ENCODE peak calls at places on chromosomes 13 and 19, in ten cellular contexts. One of them, this sample, is unnamed.

GRCh38 chr19:28718909-28719308 is 494.0 kb downstream of the UQCRFS1 start:
- DNase-seq in effector memory CD4-positive, alpha-beta T cell: no peak
- DNase-seq in dorsolateral prefrontal cortex: no peak
- DNase-seq in kidney: no peak
- DNase-seq in heart left ventricle: no peak
- DNase-seq in fibroblast of mammary gland: no peak
- DNase-seq in GM23338: no peak
- DNase-seq in heart right ventricle: no peak
- DNase-seq in AG04450: no peak
- DNase-seq in BJ: no peak
- DNase-seq in this sample: no peak

GRCh38 chr19:12985049-12985776 is 10.1 kb upstream of the NFIX start:
- DNase-seq in fibroblast of mammary gland: peak
- DNase-seq in heart right ventricle: peak
- DNase-seq in AG04450: no peak
- DNase-seq in BJ: no peak
- DNase-seq in dorsolateral prefrontal cortex: peak
- DNase-seq in kidney: peak
- DNase-seq in GM23338: no peak
- DNase-seq in heart left ventricle: peak
- DNase-seq in effector memory CD4-positive, alpha-beta T cell: no peak
- DNase-seq in this sample: no peak

GRCh38 chr13:73596382-73596781 is 537.6 kb downstream of the KLF5 start:
- DNase-seq in kidney: no peak
- DNase-seq in fibroblast of mammary gland: no peak
- DNase-seq in heart left ventricle: no peak
- DNase-seq in GM23338: no peak
- DNase-seq in effector memory CD4-positive, alpha-beta T cell: no peak
- DNase-seq in heart right ventricle: no peak
- DNase-seq in AG04450: no peak
- DNase-seq in dorsolateral prefrontal cortex: no peak
- DNase-seq in BJ: no peak
- DNase-seq in this sample: no peak

GRCh38 chr19:16013181-16013850 is 63.0 kb upstream of the TPM4 start:
- DNase-seq in BJ: no peak
- DNase-seq in effector memory CD4-positive, alpha-beta T cell: no peak
- DNase-seq in heart left ventricle: no peak
- DNase-seq in GM23338: no peak
- DNase-seq in fibroblast of mammary gland: no peak
- DNase-seq in heart right ventricle: no peak
- DNase-seq in dorsolateral prefrontal cortex: no peak
- DNase-seq in AG04450: no peak
- DNase-seq in kidney: no peak
- DNase-seq in this sample: no peak

GRCh38 chr13:84776578-84776977 is 894.3 kb upstream of the SLITRK1 start:
- DNase-seq in heart right ventricle: no peak
- DNase-seq in BJ: no peak
- DNase-seq in GM23338: no peak
- DNase-seq in kidney: no peak
- DNase-seq in effector memory CD4-positive, alpha-beta T cell: no peak
- DNase-seq in heart left ventricle: no peak
- DNase-seq in AG04450: no peak
- DNase-seq in dorsolateral prefrontal cortex: no peak
- DNase-seq in fibroblast of mammary gland: no peak
- DNase-seq in this sample: no peak

GRCh38 chr19:13905634-13906524 is at the start of the genes BRME1 and CC2D1A:
- DNase-seq in heart right ventricle: peak
- DNase-seq in BJ: no peak
- DNase-seq in fibroblast of mammary gland: peak
- DNase-seq in dorsolateral prefrontal cortex: peak
- DNase-seq in heart left ventricle: peak
- DNase-seq in GM23338: peak
- DNase-seq in kidney: peak
- DNase-seq in effector memory CD4-positive, alpha-beta T cell: peak
- DNase-seq in AG04450: peak
- DNase-seq in this sample: peak

GRCh38 chr19:54459282-54460229 is 4.0 kb downstream of the LENG9 start:
- DNase-seq in dorsolateral prefrontal cortex: no peak
- DNase-seq in GM23338: no peak
- DNase-seq in heart right ventricle: no peak
- DNase-seq in effector memory CD4-positive, alpha-beta T cell: no peak
- DNase-seq in BJ: no peak
- DNase-seq in kidney: peak
- DNase-seq in heart left ventricle: no peak
- DNase-seq in AG04450: no peak
- DNase-seq in fibroblast of mammary gland: no peak
- DNase-seq in this sample: no peak

GRCh38 chr13:87889241-87889640 is 218.1 kb downstream of the SLITRK5 start:
- DNase-seq in AG04450: no peak
- DNase-seq in fibroblast of mammary gland: no peak
- DNase-seq in heart right ventricle: no peak
- DNase-seq in kidney: no peak
- DNase-seq in effector memory CD4-positive, alpha-beta T cell: no peak
- DNase-seq in BJ: no peak
- DNase-seq in heart left ventricle: no peak
- DNase-seq in dorsolateral prefrontal cortex: no peak
- DNase-seq in GM23338: no peak
- DNase-seq in this sample: no peak

GRCh38 chr19:15722956-15723355 is 4.9 kb upstream of the OR10H2 start:
- DNase-seq in AG04450: no peak
- DNase-seq in BJ: no peak
- DNase-seq in heart right ventricle: no peak
- DNase-seq in effector memory CD4-positive, alpha-beta T cell: no peak
- DNase-seq in fibroblast of mammary gland: no peak
- DNase-seq in kidney: no peak
- DNase-seq in GM23338: no peak
- DNase-seq in heart left ventricle: no peak
- DNase-seq in dorsolateral prefrontal cortex: no peak
- DNase-seq in this sample: no peak

GRCh38 chr13:111005808-111006494 is 91.1 kb upstream of the ANKRD10 start:
- DNase-seq in GM23338: no peak
- DNase-seq in effector memory CD4-positive, alpha-beta T cell: no peak
- DNase-seq in heart right ventricle: peak
- DNase-seq in AG04450: no peak
- DNase-seq in heart left ventricle: peak
- DNase-seq in fibroblast of mammary gland: peak
- DNase-seq in dorsolateral prefrontal cortex: no peak
- DNase-seq in kidney: peak
- DNase-seq in BJ: no peak
- DNase-seq in this sample: peak

GRCh38 chr19:28705008-28705407 is 507.9 kb downstream of the UQCRFS1 start:
- DNase-seq in dorsolateral prefrontal cortex: no peak
- DNase-seq in fibroblast of mammary gland: peak
- DNase-seq in BJ: no peak
- DNase-seq in heart right ventricle: no peak
- DNase-seq in kidney: no peak
- DNase-seq in effector memory CD4-positive, alpha-beta T cell: no peak
- DNase-seq in GM23338: peak
- DNase-seq in AG04450: peak
- DNase-seq in heart left ventricle: no peak
- DNase-seq in this sample: peak

GRCh38 chr19:29660835-29661234 is 4.4 kb upstream of the PLEKHF1 start:
- DNase-seq in heart left ventricle: no peak
- DNase-seq in heart right ventricle: no peak
- DNase-seq in dorsolateral prefrontal cortex: no peak
- DNase-seq in AG04450: no peak
- DNase-seq in GM23338: no peak
- DNase-seq in BJ: no peak
- DNase-seq in effector memory CD4-positive, alpha-beta T cell: no peak
- DNase-seq in kidney: no peak
- DNase-seq in fibroblast of mammary gland: peak
- DNase-seq in this sample: no peak

GRCh38 chr19:31378404-31378803 is 29.2 kb upstream of the TSHZ3 start:
- DNase-seq in GM23338: no peak
- DNase-seq in fibroblast of mammary gland: peak
- DNase-seq in heart left ventricle: no peak
- DNase-seq in kidney: no peak
- DNase-seq in AG04450: peak
- DNase-seq in heart right ventricle: no peak
- DNase-seq in effector memory CD4-positive, alpha-beta T cell: no peak
- DNase-seq in BJ: peak
- DNase-seq in dorsolateral prefrontal cortex: no peak
- DNase-seq in this sample: peak

GRCh38 chr13:100108913-100109507 is 20.1 kb downstream of the PCCA start:
- DNase-seq in heart right ventricle: no peak
- DNase-seq in fibroblast of mammary gland: no peak
- DNase-seq in kidney: no peak
- DNase-seq in GM23338: no peak
- DNase-seq in dorsolateral prefrontal cortex: no peak
- DNase-seq in AG04450: no peak
- DNase-seq in heart left ventricle: no peak
- DNase-seq in effector memory CD4-positive, alpha-beta T cell: no peak
- DNase-seq in BJ: no peak
- DNase-seq in this sample: no peak

GRCh38 chr13:44050450-44051063 is 170.9 kb downstream of the LACC1 start:
- DNase-seq in effector memory CD4-positive, alpha-beta T cell: no peak
- DNase-seq in kidney: no peak
- DNase-seq in heart right ventricle: no peak
- DNase-seq in fibroblast of mammary gland: peak
- DNase-seq in BJ: no peak
- DNase-seq in AG04450: no peak
- DNase-seq in dorsolateral prefrontal cortex: peak
- DNase-seq in GM23338: peak
- DNase-seq in heart left ventricle: no peak
- DNase-seq in this sample: no peak

GRCh38 chr13:49292742-49293498 is 45.2 kb downstream of the CDADC1 start:
- DNase-seq in heart right ventricle: peak
- DNase-seq in AG04450: peak
- DNase-seq in BJ: no peak
- DNase-seq in GM23338: no peak
- DNase-seq in kidney: no peak
- DNase-seq in dorsolateral prefrontal cortex: peak
- DNase-seq in heart left ventricle: peak
- DNase-seq in fibroblast of mammary gland: peak
- DNase-seq in effector memory CD4-positive, alpha-beta T cell: no peak
- DNase-seq in this sample: peak

GRCh38 chr19:47339196-47339880 is 7.4 kb downstream of the C5AR2 start:
- DNase-seq in GM23338: no peak
- DNase-seq in heart left ventricle: no peak
- DNase-seq in BJ: no peak
- DNase-seq in heart right ventricle: no peak
- DNase-seq in effector memory CD4-positive, alpha-beta T cell: no peak
- DNase-seq in AG04450: no peak
- DNase-seq in fibroblast of mammary gland: no peak
- DNase-seq in dorsolateral prefrontal cortex: no peak
- DNase-seq in kidney: no peak
- DNase-seq in this sample: no peak
- H3K4me3 ChIP-seq in GM23338: no peak
- H3K4me3 ChIP-seq in heart left ventricle: no peak
- H3K4me3 ChIP-seq in BJ: no peak
- H3K4me3 ChIP-seq in heart right ventricle: no peak
- H3K4me3 ChIP-seq in effector memory CD4-positive, alpha-beta T cell: no peak
- H3K4me3 ChIP-seq in AG04450: no peak
- H3K4me3 ChIP-seq in fibroblast of mammary gland: no peak
- H3K4me3 ChIP-seq in dorsolateral prefrontal cortex: no peak
- H3K4me3 ChIP-seq in kidney: no peak
- H3K4me3 ChIP-seq in this sample: no peak

DNA sequence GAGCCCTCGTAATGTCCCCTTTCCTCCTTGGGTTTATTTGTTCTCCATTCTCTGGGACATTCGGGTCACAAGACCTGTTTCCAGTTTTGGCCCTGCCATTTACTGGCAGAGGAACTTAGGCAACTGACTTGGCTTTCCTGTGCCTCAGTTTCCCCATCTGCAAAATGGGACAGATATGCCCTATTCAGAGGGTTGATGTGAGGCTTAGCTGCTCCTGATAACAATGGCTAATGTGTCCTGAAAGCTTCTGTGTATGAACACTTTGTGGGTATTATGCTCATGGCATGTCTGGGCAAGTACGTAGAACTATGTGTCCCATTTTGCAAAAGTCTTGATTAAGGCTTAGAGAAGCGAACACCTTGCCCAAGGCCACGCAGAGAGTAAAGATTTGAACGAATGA is 1.0 kb downstream of the ZNF524 start:
- DNase-seq in GM23338: no peak
- DNase-seq in kidney: no peak
- DNase-seq in heart left ventricle: no peak
- DNase-seq in AG04450: no peak
- DNase-seq in BJ: no peak
- DNase-seq in heart right ventricle: no peak
- DNase-seq in fibroblast of mammary gland: no peak
- DNase-seq in dorsolateral prefrontal cortex: no peak
- DNase-seq in effector memory CD4-positive, alpha-beta T cell: no peak
- DNase-seq in this sample: no peak
- H3K4me3 ChIP-seq in GM23338: peak
- H3K4me3 ChIP-seq in kidney: peak
- H3K4me3 ChIP-seq in heart left ventricle: peak
- H3K4me3 ChIP-seq in AG04450: peak
- H3K4me3 ChIP-seq in BJ: peak
- H3K4me3 ChIP-seq in heart right ventricle: peak
- H3K4me3 ChIP-seq in fibroblast of mammary gland: peak
- H3K4me3 ChIP-seq in dorsolateral prefrontal cortex: peak
- H3K4me3 ChIP-seq in effector memory CD4-positive, alpha-beta T cell: peak
- H3K4me3 ChIP-seq in this sample: peak

DNA sequence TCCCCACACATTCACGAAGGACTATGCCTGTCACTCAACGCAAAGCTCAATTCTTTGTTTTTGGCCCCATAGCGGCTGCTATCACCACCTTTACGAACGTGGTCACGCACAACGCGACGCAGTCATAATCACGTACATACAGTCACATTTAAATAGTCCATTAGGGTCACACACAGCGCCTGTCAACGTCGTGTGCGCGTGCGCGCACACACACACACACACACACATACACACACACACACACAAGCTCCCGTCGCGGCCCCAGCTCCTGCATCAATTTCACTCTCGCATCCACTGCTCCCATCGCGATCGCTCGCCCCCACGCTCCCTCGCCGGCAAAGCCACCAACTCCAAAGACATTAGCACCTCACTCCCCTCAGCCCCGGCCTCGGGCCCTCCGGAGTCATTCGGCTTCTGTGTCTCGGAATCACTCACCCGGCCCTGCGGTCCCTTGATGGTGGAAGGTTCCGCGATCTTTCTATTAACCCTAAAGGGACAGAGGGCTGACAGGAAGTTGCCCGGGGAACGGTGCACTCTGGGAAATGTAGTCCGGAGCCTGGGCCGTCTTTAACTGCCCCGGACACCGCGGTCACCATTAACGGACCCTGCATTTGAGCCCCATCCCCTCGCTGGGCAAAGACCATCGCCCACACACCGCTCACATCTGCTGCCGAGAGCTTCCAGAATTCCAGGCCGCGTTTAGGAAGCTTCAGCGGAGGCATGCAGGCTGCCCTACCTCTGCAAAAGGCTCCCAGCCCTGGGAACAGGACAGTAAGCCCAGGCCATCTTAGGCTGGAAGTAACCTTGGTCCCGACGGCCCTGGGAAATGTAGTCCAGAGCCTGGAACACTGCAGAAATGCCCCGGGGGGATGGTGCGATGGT is at the start of gene ZNF790:
- DNase-seq in fibroblast of mammary gland: peak
- DNase-seq in AG04450: peak
- DNase-seq in dorsolateral prefrontal cortex: peak
- DNase-seq in GM23338: peak
- DNase-seq in heart left ventricle: peak
- DNase-seq in heart right ventricle: peak
- DNase-seq in effector memory CD4-positive, alpha-beta T cell: peak
- DNase-seq in kidney: peak
- DNase-seq in BJ: peak
- DNase-seq in this sample: peak
- H3K4me3 ChIP-seq in fibroblast of mammary gland: peak
- H3K4me3 ChIP-seq in AG04450: peak
- H3K4me3 ChIP-seq in dorsolateral prefrontal cortex: peak
- H3K4me3 ChIP-seq in GM23338: peak
- H3K4me3 ChIP-seq in heart left ventricle: peak
- H3K4me3 ChIP-seq in heart right ventricle: peak
- H3K4me3 ChIP-seq in effector memory CD4-positive, alpha-beta T cell: peak
- H3K4me3 ChIP-seq in kidney: peak
- H3K4me3 ChIP-seq in BJ: peak
- H3K4me3 ChIP-seq in this sample: peak

GRCh38 chr19:408441-409005 is 424 bp downstream of the C2CD4C start:
- DNase-seq in dorsolateral prefrontal cortex: no peak
- DNase-seq in kidney: peak
- DNase-seq in GM23338: no peak
- DNase-seq in fibroblast of mammary gland: no peak
- DNase-seq in heart left ventricle: peak
- DNase-seq in BJ: no peak
- DNase-seq in heart right ventricle: no peak
- DNase-seq in effector memory CD4-positive, alpha-beta T cell: no peak
- DNase-seq in AG04450: no peak
- DNase-seq in this sample: no peak
- H3K4me3 ChIP-seq in dorsolateral prefrontal cortex: peak
- H3K4me3 ChIP-seq in kidney: no peak
- H3K4me3 ChIP-seq in GM23338: peak
- H3K4me3 ChIP-seq in fibroblast of mammary gland: no peak
- H3K4me3 ChIP-seq in heart left ventricle: peak
- H3K4me3 ChIP-seq in BJ: peak
- H3K4me3 ChIP-seq in heart right ventricle: peak
- H3K4me3 ChIP-seq in effector memory CD4-positive, alpha-beta T cell: peak
- H3K4me3 ChIP-seq in AG04450: peak
- H3K4me3 ChIP-seq in this sample: no peak